ENCODE peak calls at places on chromosomes 11 and 22, in nine cellular contexts. O, K, P, C, G, X, A, T and H are unnamed samples.
A peak's percentile ranks its signal among the peaks of the same experiment; 100 is the strongest.

GRCh38 chr11:88569342-88569741 is 231.8 kb upstream of the CTSC start:
- DNase-seq in C (no peak), A (no peak), X (no peak), O (no peak), G (no peak), K (no peak), T (no peak), P (no peak), H (peak; percentile 5)

GRCh38 chr11:111913031-111913861 is 712 bp downstream of the HSPB2 start:
- DNase-seq in G (peak; percentile 61), K (no peak), A (no peak), T (no peak), X (no peak), O (no peak), P (no peak), C (no peak), H (no peak)

GRCh38 chr11:8375460-8375859 is 111.8 kb upstream of the LMO1 start:
- DNase-seq in A (no peak), G (no peak), P (no peak), T (no peak), O (no peak), X (no peak), C (no peak), K (no peak), H (no peak)

GRCh38 chr11:102010776-102011500 is 36.3 kb upstream of the CFAP300 start:
- DNase-seq in T (peak; percentile 90), P (peak; percentile 55), A (peak; percentile 75), O (peak; percentile 85), K (peak; percentile 79), G (no peak), C (no peak), X (peak; percentile 67), H (peak; percentile 94)

GRCh38 chr11:66073669-66074068 is 3.6 kb downstream of the PACS1 start:
- DNase-seq in X (no peak), C (no peak), K (no peak), G (no peak), A (no peak), P (no peak), T (no peak), O (no peak), H (no peak)

GRCh38 chr22:24486501-24486921 is 8.6 kb upstream of the UPB1 start:
- DNase-seq in C (no peak), G (no peak), P (no peak), K (no peak), X (no peak), T (peak; percentile 34), A (no peak), O (peak; percentile 71), H (peak; percentile 51)

GRCh38 chr11:67494371-67495233 is 10.6 kb downstream of the PITPNM1 start:
- DNase-seq in K (peak; percentile 45), T (no peak), A (no peak), P (no peak), C (no peak), O (no peak), X (no peak), G (no peak), H (no peak)

GRCh38 chr11:68533945-68534344 is 73.4 kb downstream of the PPP6R3 start:
- DNase-seq in P (no peak), G (no peak), X (no peak), A (no peak), T (no peak), C (no peak), K (no peak), O (no peak), H (no peak)

GRCh38 chr11:33916736-33917135 is 24.9 kb upstream of the LMO2 start:
- DNase-seq in C (no peak), O (no peak), T (no peak), K (no peak), X (no peak), P (no peak), G (no peak), A (no peak), H (no peak)

GRCh38 chr11:78790784-78791183 is 216.1 kb upstream of the NARS2 start:
- DNase-seq in C (no peak), O (no peak), P (no peak), X (no peak), K (no peak), A (no peak), G (no peak), T (no peak), H (no peak)